ENCODE peak calls at places on chromosomes 16 and 17, in five cellular contexts. One of them, this sample, is unnamed.

GRCh38 chr17:14341866-14342265 is 41.0 kb downstream of the HS3ST3B1 start:
- DNase-seq in CD8-positive, alpha-beta T cell: no peak
- DNase-seq in lower lobe of right lung: no peak
- DNase-seq in spleen: no peak
- DNase-seq in A549: no peak
- DNase-seq in this sample: no peak

GRCh38 chr16:88382491-88383400 is at the start of gene ZNF469:
- DNase-seq in CD8-positive, alpha-beta T cell: no peak
- DNase-seq in lower lobe of right lung: peak; percentile 44
- DNase-seq in spleen: peak; percentile 73
- DNase-seq in A549: peak; percentile 34
- DNase-seq in this sample: no peak

GRCh38 chr16:53502331-53503269 is at the start of gene AKTIP:
- DNase-seq in CD8-positive, alpha-beta T cell: no peak
- DNase-seq in lower lobe of right lung: peak; percentile 83
- DNase-seq in spleen: no peak
- DNase-seq in A549: no peak
- DNase-seq in this sample: peak; percentile 27

GRCh38 chr16:27963471-27963965 is 100.0 kb downstream of the GSG1L start:
- DNase-seq in CD8-positive, alpha-beta T cell: no peak
- DNase-seq in lower lobe of right lung: no peak
- DNase-seq in spleen: no peak
- DNase-seq in A549: no peak
- DNase-seq in this sample: no peak

GRCh38 chr17:51000835-51001638 is 119.6 kb downstream of the SPAG9 start:
- DNase-seq in CD8-positive, alpha-beta T cell: no peak
- DNase-seq in lower lobe of right lung: no peak
- DNase-seq in spleen: no peak
- DNase-seq in A549: peak; percentile 78
- DNase-seq in this sample: peak; percentile 80

GRCh38 chr17:16040710-16041251 is 41.2 kb downstream of the TTC19 start:
- DNase-seq in CD8-positive, alpha-beta T cell: no peak
- DNase-seq in lower lobe of right lung: no peak
- DNase-seq in spleen: no peak
- DNase-seq in A549: no peak
- DNase-seq in this sample: no peak

GRCh38 chr17:28181568-28181967 is 137.4 kb upstream of the TMEM97 start:
- DNase-seq in CD8-positive, alpha-beta T cell: no peak
- DNase-seq in lower lobe of right lung: no peak
- DNase-seq in spleen: no peak
- DNase-seq in A549: no peak
- DNase-seq in this sample: no peak

GRCh38 chr17:41660221-41660711 is 28.4 kb upstream of the EIF1 start:
- DNase-seq in CD8-positive, alpha-beta T cell: no peak
- DNase-seq in lower lobe of right lung: no peak
- DNase-seq in spleen: no peak
- DNase-seq in A549: no peak
- DNase-seq in this sample: no peak

GRCh38 chr17:67484261-67484660 is 107.2 kb downstream of the PITPNC1 start:
- DNase-seq in CD8-positive, alpha-beta T cell: no peak
- DNase-seq in lower lobe of right lung: no peak
- DNase-seq in spleen: no peak
- DNase-seq in A549: no peak
- DNase-seq in this sample: no peak

GRCh38 chr16:11200523-11201063 is 55.4 kb downstream of the SOCS1 start:
- DNase-seq in CD8-positive, alpha-beta T cell: no peak
- DNase-seq in lower lobe of right lung: no peak
- DNase-seq in spleen: no peak
- DNase-seq in A549: no peak
- DNase-seq in this sample: no peak

GRCh38 chr17:62724398-62725146 is 83.5 kb downstream of the MARCHF10 start:
- DNase-seq in CD8-positive, alpha-beta T cell: peak; percentile 76
- DNase-seq in lower lobe of right lung: no peak
- DNase-seq in spleen: peak; percentile 89
- DNase-seq in A549: no peak
- DNase-seq in this sample: peak; percentile 14

GRCh38 chr16:58119509-58119845 is 9.7 kb downstream of the CFAP20 start:
- DNase-seq in CD8-positive, alpha-beta T cell: no peak
- DNase-seq in lower lobe of right lung: no peak
- DNase-seq in spleen: no peak
- DNase-seq in A549: no peak
- DNase-seq in this sample: no peak

GRCh38 chr17:6605142-6605541 is 35.4 kb downstream of the KIAA0753 start:
- DNase-seq in CD8-positive, alpha-beta T cell: no peak
- DNase-seq in lower lobe of right lung: no peak
- DNase-seq in spleen: no peak
- DNase-seq in A549: no peak
- DNase-seq in this sample: no peak

GRCh38 chr17:51486885-51487520 is 226.7 kb downstream of the UTP18 start:
- DNase-seq in CD8-positive, alpha-beta T cell: no peak
- DNase-seq in lower lobe of right lung: no peak
- DNase-seq in spleen: no peak
- DNase-seq in A549: no peak
- DNase-seq in this sample: no peak

GRCh38 chr17:81160306-81160705 is 5.0 kb upstream of the PVALEF start:
- DNase-seq in CD8-positive, alpha-beta T cell: no peak
- DNase-seq in lower lobe of right lung: peak; percentile 85
- DNase-seq in spleen: peak; percentile 95
- DNase-seq in A549: no peak
- DNase-seq in this sample: no peak

GRCh38 chr16:1993731-1994131 is 4.0 kb downstream of the SYNGR3 start:
- DNase-seq in CD8-positive, alpha-beta T cell: no peak
- DNase-seq in lower lobe of right lung: peak; percentile 46
- DNase-seq in spleen: peak; percentile 78
- DNase-seq in A549: peak; percentile 72
- DNase-seq in this sample: peak; percentile 48

GRCh38 chr16:87419971-87420370 is 27.8 kb downstream of the MAP1LC3B start:
- DNase-seq in CD8-positive, alpha-beta T cell: no peak
- DNase-seq in lower lobe of right lung: no peak
- DNase-seq in spleen: no peak
- DNase-seq in A549: no peak
- DNase-seq in this sample: no peak

GRCh38 chr16:82660078-82660645 is 33.4 kb downstream of the CDH13 start:
- DNase-seq in CD8-positive, alpha-beta T cell: peak; percentile 30
- DNase-seq in lower lobe of right lung: no peak
- DNase-seq in spleen: no peak
- DNase-seq in A549: no peak
- DNase-seq in this sample: no peak

GRCh38 chr17:76674600-76674999 is 31.0 kb upstream of the ST6GALNAC1 start:
- DNase-seq in CD8-positive, alpha-beta T cell: no peak
- DNase-seq in lower lobe of right lung: no peak
- DNase-seq in spleen: no peak
- DNase-seq in A549: no peak
- DNase-seq in this sample: no peak

GRCh38 chr17:18235743-18236256 is 10.4 kb downstream of the LLGL1 start:
- DNase-seq in CD8-positive, alpha-beta T cell: no peak
- DNase-seq in lower lobe of right lung: no peak
- DNase-seq in spleen: no peak
- DNase-seq in A549: no peak
- DNase-seq in this sample: no peak

GRCh38 chr17:16818340-16818739 is 128.3 kb downstream of the CCDC144A start:
- DNase-seq in CD8-positive, alpha-beta T cell: no peak
- DNase-seq in lower lobe of right lung: no peak
- DNase-seq in spleen: no peak
- DNase-seq in A549: no peak
- DNase-seq in this sample: no peak

GRCh38 chr16:53768167-53768566 is 64.2 kb downstream of the FTO start:
- DNase-seq in CD8-positive, alpha-beta T cell: no peak
- DNase-seq in lower lobe of right lung: no peak
- DNase-seq in spleen: no peak
- DNase-seq in A549: no peak
- DNase-seq in this sample: no peak

GRCh38 chr16:21943571-21943970 is 9.6 kb upstream of the UQCRC2 start:
- DNase-seq in CD8-positive, alpha-beta T cell: no peak
- DNase-seq in lower lobe of right lung: no peak
- DNase-seq in spleen: no peak
- DNase-seq in A549: no peak
- DNase-seq in this sample: no peak

GRCh38 chr17:65029605-65030308 is 26.8 kb downstream of the GNA13 start:
- DNase-seq in CD8-positive, alpha-beta T cell: no peak
- DNase-seq in lower lobe of right lung: no peak
- DNase-seq in spleen: no peak
- DNase-seq in A549: no peak
- DNase-seq in this sample: peak; percentile 69

GRCh38 chr17:58224315-58224714 is 5.3 kb upstream of the MKS1 start:
- DNase-seq in CD8-positive, alpha-beta T cell: no peak
- DNase-seq in lower lobe of right lung: no peak
- DNase-seq in spleen: no peak
- DNase-seq in A549: peak; percentile 16
- DNase-seq in this sample: no peak

GRCh38 chr17:18950944-18951905 is 740 bp upstream of the SLC5A10 start:
- DNase-seq in CD8-positive, alpha-beta T cell: no peak
- DNase-seq in lower lobe of right lung: no peak
- DNase-seq in spleen: peak; percentile 39
- DNase-seq in A549: no peak
- DNase-seq in this sample: no peak

GRCh38 chr16:50275428-50276127 is 9.2 kb downstream of the ADCY7 start:
- DNase-seq in CD8-positive, alpha-beta T cell: no peak
- DNase-seq in lower lobe of right lung: no peak
- DNase-seq in spleen: peak; percentile 78
- DNase-seq in A549: no peak
- DNase-seq in this sample: peak; percentile 37

GRCh38 chr16:50276128-50276444 is 9.7 kb downstream of the ADCY7 start:
- DNase-seq in CD8-positive, alpha-beta T cell: no peak
- DNase-seq in lower lobe of right lung: no peak
- DNase-seq in spleen: peak; percentile 83
- DNase-seq in A549: no peak
- DNase-seq in this sample: no peak

GRCh38 chr16:50273888-50274770 is 7.8 kb downstream of the ADCY7 start:
- DNase-seq in CD8-positive, alpha-beta T cell: peak; percentile 81
- DNase-seq in lower lobe of right lung: peak; percentile 74
- DNase-seq in spleen: peak; percentile 93
- DNase-seq in A549: no peak
- DNase-seq in this sample: peak; percentile 85

GRCh38 chr16:50273382-50273690 is 7.0 kb downstream of the ADCY7 start:
- DNase-seq in CD8-positive, alpha-beta T cell: no peak
- DNase-seq in lower lobe of right lung: no peak
- DNase-seq in spleen: peak; percentile 73
- DNase-seq in A549: no peak
- DNase-seq in this sample: no peak

GRCh38 chr16:50274771-50275415 is 8.5 kb downstream of the ADCY7 start:
- DNase-seq in CD8-positive, alpha-beta T cell: no peak
- DNase-seq in lower lobe of right lung: no peak
- DNase-seq in spleen: peak; percentile 82
- DNase-seq in A549: no peak
- DNase-seq in this sample: peak; percentile 18
- H3K4me1 ChIP-seq in CD8-positive, alpha-beta T cell: peaks cover 97% of the 10 kb centered on the region
- H3K4me1 ChIP-seq in lower lobe of right lung: peaks cover 62% of the 10 kb centered on the region
- H3K4me1 ChIP-seq in spleen: peaks cover 100% of the 10 kb centered on the region
- H3K4me1 ChIP-seq in A549: no peaks in the 10 kb centered on the region
- H3K4me1 ChIP-seq in this sample: peaks cover 62% of the 10 kb centered on the region

DNA sequence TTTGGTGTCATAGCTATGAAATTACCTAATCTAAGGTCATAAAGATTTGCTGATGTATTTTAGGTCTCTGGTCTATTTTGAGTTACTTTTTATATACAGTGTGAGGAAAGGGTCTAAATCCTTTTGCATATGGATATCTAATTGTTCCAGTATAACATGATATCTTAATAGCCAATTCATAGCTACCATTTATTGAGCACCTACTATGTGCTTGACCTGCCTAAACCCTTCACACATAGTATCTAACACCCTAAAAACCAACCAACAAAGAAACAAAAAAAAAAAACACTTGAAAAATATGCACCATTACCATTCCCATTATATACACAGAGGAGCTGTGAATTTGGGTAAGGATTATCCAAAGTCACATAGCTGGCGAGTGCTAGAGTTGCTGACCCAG is 48.7 kb upstream of the MTSS2 start:
- DNase-seq in CD8-positive, alpha-beta T cell: no peak
- DNase-seq in lower lobe of right lung: no peak
- DNase-seq in spleen: no peak
- DNase-seq in A549: no peak
- DNase-seq in this sample: no peak
- H3K4me1 ChIP-seq in CD8-positive, alpha-beta T cell: peaks cover 47% of the 10 kb centered on the region
- H3K4me1 ChIP-seq in lower lobe of right lung: peaks cover 44% of the 10 kb centered on the region
- H3K4me1 ChIP-seq in spleen: peaks cover 47% of the 10 kb centered on the region
- H3K4me1 ChIP-seq in A549: peaks cover 9% of the 10 kb centered on the region
- H3K4me1 ChIP-seq in this sample: peaks cover 18% of the 10 kb centered on the region

GRCh38 chr16:85514601-85515318 is 98.4 kb upstream of the GSE1 start:
- DNase-seq in CD8-positive, alpha-beta T cell: no peak
- DNase-seq in lower lobe of right lung: peak; percentile 72
- DNase-seq in spleen: no peak
- DNase-seq in A549: peak; percentile 92
- DNase-seq in this sample: no peak
- H3K4me1 ChIP-seq in CD8-positive, alpha-beta T cell: peaks cover 4% of the 10 kb centered on the region
- H3K4me1 ChIP-seq in lower lobe of right lung: peaks cover 21% of the 10 kb centered on the region
- H3K4me1 ChIP-seq in spleen: peaks cover 23% of the 10 kb centered on the region
- H3K4me1 ChIP-seq in A549: peaks cover 36% of the 10 kb centered on the region
- H3K4me1 ChIP-seq in this sample: no peaks in the 10 kb centered on the region

GRCh38 chr17:45318561-45319230 is 1.9 kb upstream of the MAP3K14 start:
- DNase-seq in CD8-positive, alpha-beta T cell: no peak
- DNase-seq in lower lobe of right lung: no peak
- DNase-seq in spleen: no peak
- DNase-seq in A549: no peak
- DNase-seq in this sample: no peak

GRCh38 chr17:45317113-45317820 is 447 bp upstream of the MAP3K14 start:
- DNase-seq in CD8-positive, alpha-beta T cell: peak; percentile 100
- DNase-seq in lower lobe of right lung: peak; percentile 100
- DNase-seq in spleen: peak; percentile 100
- DNase-seq in A549: peak; percentile 100
- DNase-seq in this sample: peak; percentile 100

GRCh38 chr17:45315583-45316270 is 1.1 kb downstream of the MAP3K14 start:
- DNase-seq in CD8-positive, alpha-beta T cell: no peak
- DNase-seq in lower lobe of right lung: no peak
- DNase-seq in spleen: no peak
- DNase-seq in A549: no peak
- DNase-seq in this sample: peak; percentile 47

GRCh38 chr17:45314761-45315549 is 1.9 kb downstream of the MAP3K14 start:
- DNase-seq in CD8-positive, alpha-beta T cell: no peak
- DNase-seq in lower lobe of right lung: no peak
- DNase-seq in spleen: no peak
- DNase-seq in A549: peak; percentile 52
- DNase-seq in this sample: peak; percentile 71

DNA sequence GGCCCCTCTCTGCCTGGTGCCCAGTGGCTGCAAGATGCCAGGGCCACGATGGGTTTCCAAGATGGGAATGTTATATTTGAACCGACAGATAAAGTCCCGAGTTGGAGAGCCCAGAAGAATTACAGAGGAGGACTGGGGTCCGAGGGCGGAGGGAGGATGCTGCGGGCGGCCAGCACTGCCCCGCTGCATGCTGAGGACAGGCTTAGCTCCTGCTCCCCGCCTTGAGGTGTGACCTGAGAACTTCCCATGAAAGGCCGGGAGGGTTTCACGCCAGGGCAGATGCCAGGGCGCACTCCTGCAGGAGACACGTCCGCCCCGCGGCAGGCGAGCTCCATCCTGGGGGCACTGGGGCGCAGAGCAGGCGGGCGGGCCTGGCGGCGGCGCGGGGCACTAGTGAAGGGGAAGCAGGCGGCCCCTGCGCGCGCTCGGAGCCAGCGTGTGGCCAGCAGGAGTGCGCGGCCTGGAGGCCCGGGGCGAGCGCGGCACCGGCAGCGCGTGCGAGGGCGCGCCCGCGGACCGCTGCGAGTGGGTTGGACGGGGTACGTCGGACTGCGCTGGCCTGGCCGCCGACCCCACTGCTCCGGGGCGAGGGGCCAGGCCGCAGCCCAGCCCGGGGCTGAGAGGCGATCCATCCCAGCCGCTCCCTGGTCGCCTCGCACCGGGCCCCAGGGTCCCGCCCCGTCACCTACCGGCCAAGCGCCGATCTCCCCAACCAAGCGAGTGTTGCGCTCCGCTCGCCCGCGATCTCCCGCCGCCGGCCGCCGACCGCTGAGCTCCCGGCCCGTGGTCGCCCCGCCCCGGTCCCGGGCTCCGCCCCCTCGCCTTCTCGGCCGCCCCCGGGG is at the start of gene MAP3K14:
- DNase-seq in CD8-positive, alpha-beta T cell: peak; percentile 75
- DNase-seq in lower lobe of right lung: peak; percentile 90
- DNase-seq in spleen: peak; percentile 97
- DNase-seq in A549: peak; percentile 71
- DNase-seq in this sample: peak; percentile 79
- H3K4me1 ChIP-seq in CD8-positive, alpha-beta T cell: peaks cover 77% of the 10 kb centered on the region
- H3K4me1 ChIP-seq in lower lobe of right lung: peaks cover 68% of the 10 kb centered on the region
- H3K4me1 ChIP-seq in spleen: peaks cover 77% of the 10 kb centered on the region
- H3K4me1 ChIP-seq in A549: peaks cover 73% of the 10 kb centered on the region
- H3K4me1 ChIP-seq in this sample: peaks cover 44% of the 10 kb centered on the region

This sample was measured in OCI-LY7.